ENCODE peak calls at places on chromosome 9, in six cellular contexts. M is H1, S is K562, I is HepG2, C is GM12891, O is GM12878. T is an unnamed sample.

GRCh38 chr9:127942152-127943010 is 4.7 kb upstream of the DPM2 start:
- DNase-seq in I (peak; percentile 43), C (peak; percentile 69), O (no peak), M (peak; percentile 83), S (peak; percentile 78), T (peak; percentile 70)

GRCh38 chr9:130172858-130173461 is 756 bp downstream of the NCS1 start:
- DNase-seq in C (no peak), S (no peak), I (no peak), O (no peak), M (no peak), T (no peak)

GRCh38 chr9:8857330-8858249 is 1058.0 kb upstream of the DMAC1 start:
- DNase-seq in C (no peak), S (no peak), M (peak; percentile 83), I (no peak), O (no peak), T (no peak)

GRCh38 chr9:72912476-72913381 is 40.1 kb downstream of the ALDH1A1 start:
- DNase-seq in O (no peak), I (no peak), C (no peak), S (no peak), M (no peak), T (no peak)

GRCh38 chr9:2599896-2600295 is 21.7 kb upstream of the VLDLR start:
- DNase-seq in O (no peak), S (no peak), I (no peak), C (no peak), M (no peak), T (no peak)

GRCh38 chr9:113775714-113776113 is 100.4 kb upstream of the ZNF618 start:
- DNase-seq in O (no peak), S (no peak), M (no peak), C (no peak), I (no peak), T (no peak)

GRCh38 chr9:131668439-131669233 is 71.2 kb downstream of the RAPGEF1 start:
- DNase-seq in S (peak; percentile 48), C (no peak), M (no peak), O (peak; percentile 62), I (peak; percentile 32), T (no peak)

GRCh38 chr9:26463841-26464240 is 428.8 kb downstream of the CAAP1 start:
- DNase-seq in M (no peak), O (no peak), S (no peak), C (no peak), I (no peak), T (no peak)

GRCh38 chr9:88922091-88922490 is 69.2 kb upstream of the S1PR3 start:
- DNase-seq in S (no peak), I (no peak), O (peak; percentile 13), M (no peak), C (no peak), T (no peak)

GRCh38 chr9:117672397-117672796 is 31.8 kb upstream of the TLR4 start:
- DNase-seq in O (no peak), I (peak; percentile 1), M (no peak), S (no peak), C (no peak), T (no peak)

GRCh38 chr9:116939605-116940004 is 252.5 kb downstream of the TRIM32 start:
- DNase-seq in C (no peak), O (no peak), S (no peak), M (no peak), I (no peak), T (no peak)

GRCh38 chr9:121172726-121173487 is 28.8 kb downstream of the RAB14 start:
- DNase-seq in I (no peak), M (no peak), C (no peak), O (no peak), S (no peak), T (no peak)

GRCh38 chr9:122236681-122237080 is 7.9 kb upstream of the LHX6 start:
- DNase-seq in M (no peak), I (no peak), C (no peak), S (no peak), O (no peak), T (no peak)

GRCh38 chr9:116390306-116391228 is 237.0 kb downstream of the PAPPA start:
- DNase-seq in M (no peak), C (no peak), S (no peak), O (no peak), I (no peak), T (no peak)

GRCh38 chr9:97812247-97812543 is 40.8 kb upstream of the FOXE1 start:
- DNase-seq in M (no peak), C (no peak), O (no peak), S (no peak), I (no peak), T (no peak)

GRCh38 chr9:135615666-135616620 is 23.4 kb downstream of the GLT6D1 start:
- DNase-seq in I (no peak), O (no peak), M (no peak), S (no peak), C (no peak), T (no peak)

GRCh38 chr9:89342213-89342612 is 23.9 kb downstream of the SECISBP2 start:
- DNase-seq in C (no peak), I (no peak), O (no peak), S (peak; percentile 30), M (no peak), T (no peak)

GRCh38 chr9:130662099-130662926 is 2.1 kb upstream of the PRDM12 start:
- DNase-seq in M (no peak), C (no peak), O (no peak), S (no peak), I (no peak), T (no peak)

GRCh38 chr9:34891386-34891785 is 66.7 kb upstream of the PHF24 start:
- DNase-seq in M (no peak), C (no peak), O (no peak), I (no peak), S (no peak), T (no peak)

GRCh38 chr9:73042155-73042554 is 89.3 kb upstream of the ALDH1A1 start:
- DNase-seq in O (no peak), M (no peak), S (no peak), C (no peak), I (no peak), T (no peak)

GRCh38 chr9:70639853-70640814 is 225.7 kb upstream of the KLF9 start:
- DNase-seq in I (peak; percentile 6), O (no peak), S (peak; percentile 42), C (no peak), M (no peak), T (no peak)

GRCh38 chr9:86749530-86750275 is 197.6 kb downstream of the GAS1 start:
- DNase-seq in O (no peak), S (no peak), I (no peak), M (no peak), C (no peak), T (no peak)

GRCh38 chr9:265209-265900 is 50.7 kb downstream of the DOCK8 start:
- DNase-seq in O (no peak), S (no peak), I (no peak), M (no peak), C (no peak), T (no peak)

GRCh38 chr9:106864533-106865143 is 1.7 kb downstream of the ZNF462 start:
- DNase-seq in S (no peak), O (no peak), I (no peak), M (no peak), C (no peak), T (no peak)

GRCh38 chr9:129027685-129028191 is 393 bp downstream of the SH3GLB2 start:
- DNase-seq in M (no peak), C (peak; percentile 59), I (peak; percentile 24), O (no peak), S (peak; percentile 56), T (no peak)

GRCh38 chr9:27426717-27427645 is 97.1 kb upstream of the IFNK start:
- DNase-seq in C (no peak), M (no peak), O (no peak), S (no peak), I (no peak), T (no peak)

GRCh38 chr9:121269030-121269887 is 1.3 kb downstream of the GSN start:
- DNase-seq in I (no peak), O (no peak), M (no peak), C (no peak), S (peak; percentile 40), T (no peak)

GRCh38 chr9:134049236-134049635 is 18.6 kb downstream of the BRD3 start:
- DNase-seq in O (no peak), M (no peak), C (no peak), I (no peak), S (no peak), T (no peak)

GRCh38 chr9:77161191-77161590 is 16.1 kb upstream of the VPS13A start:
- DNase-seq in I (no peak), C (no peak), S (no peak), M (no peak), O (no peak), T (no peak)
- TF ChIP-seq TAF1 in I (no peak), C (no peak), S (no peak), M (no peak), O (no peak), T (no peak)

GRCh38 chr9:101400120-101400519 is 1.5 kb downstream of the ZNF189 start:
- DNase-seq in S (peak; percentile 39), M (no peak), O (no peak), I (no peak), C (no peak), T (no peak)
- TF ChIP-seq POLR2A in S (no peak), M (no peak), O (no peak), I (no peak), C (no peak), T (no peak)

GRCh38 chr9:77533678-77534077 is 114.4 kb downstream of the GNA14 start:
- DNase-seq in I (peak; percentile 24), S (no peak), C (no peak), M (no peak), O (no peak), T (no peak)

GRCh38 chr9:77532607-77533006 is 115.5 kb downstream of the GNA14 start:
- DNase-seq in I (no peak), S (no peak), C (no peak), M (no peak), O (no peak), T (no peak)

GRCh38 chr9:77534376-77535057 is 113.6 kb downstream of the GNA14 start:
- DNase-seq in S (no peak), C (no peak), I (peak; percentile 96), O (no peak), M (no peak), T (no peak)
- TF ChIP-seq TAF1 in S (no peak), C (no peak), I (no peak), O (no peak), M (no peak), T (no peak)

DNA sequence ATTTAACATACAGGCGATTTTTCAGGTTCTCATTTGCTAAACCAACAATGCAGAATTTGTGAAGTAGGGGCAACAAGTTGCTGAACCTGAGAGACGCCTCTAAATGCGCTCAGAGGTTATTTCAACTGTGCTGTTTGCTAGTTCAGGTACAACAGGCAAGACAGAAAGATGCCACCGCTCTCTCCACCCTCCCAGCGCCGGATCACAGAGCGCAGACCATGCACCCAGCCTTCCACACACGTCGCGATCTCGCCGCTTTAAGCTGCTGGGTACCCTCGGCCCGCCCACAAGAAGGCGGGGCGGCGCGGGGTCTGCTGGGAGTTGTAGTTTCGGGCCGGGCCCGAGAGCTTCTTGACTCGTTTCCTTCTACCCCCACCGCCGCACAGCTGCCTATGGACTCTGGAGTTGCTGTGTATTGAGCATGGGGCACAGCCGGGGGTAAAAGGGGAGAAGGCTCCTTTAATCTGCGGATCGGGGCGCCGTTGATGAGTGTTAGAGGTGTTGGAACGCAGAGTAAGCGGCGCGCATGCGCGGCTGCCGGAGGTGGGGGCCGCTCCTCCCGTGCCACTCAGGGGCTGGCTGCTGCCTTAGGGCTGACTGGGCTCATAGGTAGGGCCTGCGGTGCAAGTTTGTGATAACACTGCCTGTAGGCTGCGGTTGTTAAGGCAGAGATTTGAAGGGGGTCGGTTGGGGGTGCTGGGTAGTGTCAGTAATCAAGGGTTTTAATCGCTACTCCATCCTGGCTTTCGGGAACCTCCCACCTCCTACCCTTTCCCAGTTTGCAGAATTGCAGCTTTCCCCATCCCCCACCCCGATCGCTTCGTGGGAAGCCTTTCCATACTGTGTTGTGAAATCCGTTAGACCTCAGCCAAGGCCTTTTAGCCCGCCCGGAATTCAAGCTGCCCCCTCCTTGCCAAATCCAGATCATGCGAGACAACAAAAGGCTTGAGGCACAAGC is 40.3 kb upstream of the ABCA1 start:
- DNase-seq in S (peak; percentile 83), I (peak; percentile 74), O (no peak), M (peak; percentile 92), C (peak; percentile 73), T (peak; percentile 59)
- TF ChIP-seq POLR2A in S (no peak), I (peak; percentile 59), O (peak; percentile 40), M (no peak), C (no peak), T (no peak)